ENCODE peak calls at places on chromosomes 2 and 18, in nine cellular contexts. One of them, this sample, is unnamed.

GRCh38 chr2:171146633-171147032 is 14.1 kb downstream of the TLK1 start:
- DNase-seq in AG10803: no peak
- DNase-seq in right atrium auricular region: no peak
- DNase-seq in GM10248: no peak
- DNase-seq in CD4-positive, alpha-beta T cell: no peak
- DNase-seq in epithelial cell of esophagus: peak
- DNase-seq in AG04449: no peak
- DNase-seq in ovary: no peak
- DNase-seq in brain microvascular endothelial cell: no peak
- DNase-seq in this sample: no peak

GRCh38 chr2:196170202-196170680 is 1.1 kb downstream of the STK17B start:
- DNase-seq in AG10803: peak
- DNase-seq in right atrium auricular region: no peak
- DNase-seq in GM10248: no peak
- DNase-seq in CD4-positive, alpha-beta T cell: peak
- DNase-seq in epithelial cell of esophagus: peak
- DNase-seq in AG04449: no peak
- DNase-seq in ovary: no peak
- DNase-seq in brain microvascular endothelial cell: peak
- DNase-seq in this sample: peak

GRCh38 chr2:95384854-95385569 is 17.5 kb upstream of the FAHD2A start:
- DNase-seq in AG10803: no peak
- DNase-seq in right atrium auricular region: peak
- DNase-seq in GM10248: peak
- DNase-seq in CD4-positive, alpha-beta T cell: no peak
- DNase-seq in epithelial cell of esophagus: no peak
- DNase-seq in AG04449: no peak
- DNase-seq in ovary: peak
- DNase-seq in brain microvascular endothelial cell: no peak
- DNase-seq in this sample: no peak

GRCh38 chr2:215737496-215737895 is 275.9 kb downstream of the MREG start:
- DNase-seq in AG10803: no peak
- DNase-seq in right atrium auricular region: no peak
- DNase-seq in GM10248: no peak
- DNase-seq in CD4-positive, alpha-beta T cell: no peak
- DNase-seq in epithelial cell of esophagus: no peak
- DNase-seq in AG04449: no peak
- DNase-seq in ovary: no peak
- DNase-seq in brain microvascular endothelial cell: no peak
- DNase-seq in this sample: no peak

GRCh38 chr2:180124273-180124881 is 117.3 kb upstream of the CWC22 start:
- DNase-seq in AG10803: peak
- DNase-seq in right atrium auricular region: no peak
- DNase-seq in GM10248: peak
- DNase-seq in CD4-positive, alpha-beta T cell: no peak
- DNase-seq in epithelial cell of esophagus: peak
- DNase-seq in AG04449: no peak
- DNase-seq in ovary: no peak
- DNase-seq in brain microvascular endothelial cell: peak
- DNase-seq in this sample: peak

GRCh38 chr2:120481446-120482194 is 135.7 kb downstream of the INHBB start:
- DNase-seq in AG10803: no peak
- DNase-seq in right atrium auricular region: no peak
- DNase-seq in GM10248: no peak
- DNase-seq in CD4-positive, alpha-beta T cell: no peak
- DNase-seq in epithelial cell of esophagus: no peak
- DNase-seq in AG04449: no peak
- DNase-seq in ovary: peak
- DNase-seq in brain microvascular endothelial cell: no peak
- DNase-seq in this sample: no peak

GRCh38 chr2:152730591-152731333 is 12.3 kb downstream of the ARL6IP6 start:
- DNase-seq in AG10803: peak
- DNase-seq in right atrium auricular region: no peak
- DNase-seq in GM10248: no peak
- DNase-seq in CD4-positive, alpha-beta T cell: no peak
- DNase-seq in epithelial cell of esophagus: peak
- DNase-seq in AG04449: no peak
- DNase-seq in ovary: no peak
- DNase-seq in brain microvascular endothelial cell: no peak
- DNase-seq in this sample: peak

GRCh38 chr2:70115646-70116442 is 28.6 kb downstream of the PCBP1 start:
- DNase-seq in AG10803: no peak
- DNase-seq in right atrium auricular region: no peak
- DNase-seq in GM10248: no peak
- DNase-seq in CD4-positive, alpha-beta T cell: no peak
- DNase-seq in epithelial cell of esophagus: no peak
- DNase-seq in AG04449: no peak
- DNase-seq in ovary: peak
- DNase-seq in brain microvascular endothelial cell: no peak
- DNase-seq in this sample: no peak

GRCh38 chr2:239401450-239402227 is 819 bp upstream of the HDAC4 start:
- DNase-seq in AG10803: peak
- DNase-seq in right atrium auricular region: peak
- DNase-seq in GM10248: peak
- DNase-seq in CD4-positive, alpha-beta T cell: peak
- DNase-seq in epithelial cell of esophagus: peak
- DNase-seq in AG04449: peak
- DNase-seq in ovary: peak
- DNase-seq in brain microvascular endothelial cell: peak
- DNase-seq in this sample: peak

GRCh38 chr18:79528846-79529245 is 133.1 kb downstream of the NFATC1 start:
- DNase-seq in AG10803: peak
- DNase-seq in right atrium auricular region: peak
- DNase-seq in GM10248: peak
- DNase-seq in CD4-positive, alpha-beta T cell: peak
- DNase-seq in epithelial cell of esophagus: peak
- DNase-seq in AG04449: no peak
- DNase-seq in ovary: peak
- DNase-seq in brain microvascular endothelial cell: peak
- DNase-seq in this sample: peak

GRCh38 chr2:168278424-168278888 is 31.1 kb upstream of the STK39 start:
- DNase-seq in AG10803: peak
- DNase-seq in right atrium auricular region: no peak
- DNase-seq in GM10248: no peak
- DNase-seq in CD4-positive, alpha-beta T cell: no peak
- DNase-seq in epithelial cell of esophagus: peak
- DNase-seq in AG04449: no peak
- DNase-seq in ovary: no peak
- DNase-seq in brain microvascular endothelial cell: peak
- DNase-seq in this sample: peak

GRCh38 chr2:9333591-9334171 is 89.6 kb downstream of the ITGB1BP1 start:
- DNase-seq in AG10803: peak
- DNase-seq in right atrium auricular region: peak
- DNase-seq in GM10248: no peak
- DNase-seq in CD4-positive, alpha-beta T cell: no peak
- DNase-seq in epithelial cell of esophagus: peak
- DNase-seq in AG04449: peak
- DNase-seq in ovary: peak
- DNase-seq in brain microvascular endothelial cell: peak
- DNase-seq in this sample: peak

GRCh38 chr2:70949086-70949485 is 13.4 kb downstream of the ATP6V1B1 start:
- DNase-seq in AG10803: no peak
- DNase-seq in right atrium auricular region: no peak
- DNase-seq in GM10248: no peak
- DNase-seq in CD4-positive, alpha-beta T cell: no peak
- DNase-seq in epithelial cell of esophagus: no peak
- DNase-seq in AG04449: no peak
- DNase-seq in ovary: no peak
- DNase-seq in brain microvascular endothelial cell: no peak
- DNase-seq in this sample: no peak

GRCh38 chr18:48576454-48576766 is 37.6 kb downstream of the CTIF start:
- DNase-seq in AG10803: no peak
- DNase-seq in right atrium auricular region: no peak
- DNase-seq in GM10248: no peak
- DNase-seq in CD4-positive, alpha-beta T cell: no peak
- DNase-seq in epithelial cell of esophagus: no peak
- DNase-seq in AG04449: no peak
- DNase-seq in ovary: no peak
- DNase-seq in brain microvascular endothelial cell: no peak
- DNase-seq in this sample: no peak

GRCh38 chr2:42794271-42795046 is 2.1 kb upstream of the HAAO start:
- DNase-seq in AG10803: peak
- DNase-seq in right atrium auricular region: no peak
- DNase-seq in GM10248: no peak
- DNase-seq in CD4-positive, alpha-beta T cell: no peak
- DNase-seq in epithelial cell of esophagus: no peak
- DNase-seq in AG04449: no peak
- DNase-seq in ovary: no peak
- DNase-seq in brain microvascular endothelial cell: peak
- DNase-seq in this sample: no peak
- TF ChIP-seq CTCF in AG10803: peak
- TF ChIP-seq CTCF in right atrium auricular region: peak
- TF ChIP-seq CTCF in GM10248: peak
- TF ChIP-seq CTCF in CD4-positive, alpha-beta T cell: no peak
- TF ChIP-seq CTCF in epithelial cell of esophagus: no peak
- TF ChIP-seq CTCF in AG04449: peak
- TF ChIP-seq CTCF in ovary: no peak
- TF ChIP-seq CTCF in brain microvascular endothelial cell: peak
- TF ChIP-seq CTCF in this sample: no peak

DNA sequence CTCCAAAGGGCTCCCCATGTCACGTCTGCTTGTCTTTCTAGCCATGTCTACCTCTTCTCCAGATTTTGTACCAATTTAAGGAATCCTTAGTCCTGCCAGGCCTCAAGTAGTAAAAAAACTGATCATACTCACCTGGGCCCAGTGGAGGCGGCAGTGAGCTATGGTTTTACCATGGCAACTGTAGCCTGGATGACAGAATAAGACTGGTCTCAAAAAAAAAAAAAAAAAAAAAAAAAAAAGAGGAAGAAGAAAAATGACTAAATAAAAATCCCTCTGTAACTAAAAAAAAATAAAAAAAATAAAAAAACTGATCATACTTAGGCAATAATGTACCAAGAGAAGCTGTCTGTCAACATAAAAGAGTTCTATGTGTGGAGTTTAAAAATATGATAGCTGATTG is 221.6 kb downstream of the NR4A2 start:
- DNase-seq in AG10803: no peak
- DNase-seq in right atrium auricular region: no peak
- DNase-seq in GM10248: peak
- DNase-seq in CD4-positive, alpha-beta T cell: no peak
- DNase-seq in epithelial cell of esophagus: peak
- DNase-seq in AG04449: no peak
- DNase-seq in ovary: no peak
- DNase-seq in brain microvascular endothelial cell: no peak
- DNase-seq in this sample: no peak
- TF ChIP-seq CTCF in AG10803: no peak
- TF ChIP-seq CTCF in right atrium auricular region: no peak
- TF ChIP-seq CTCF in GM10248: peak
- TF ChIP-seq CTCF in CD4-positive, alpha-beta T cell: no peak
- TF ChIP-seq CTCF in epithelial cell of esophagus: peak
- TF ChIP-seq CTCF in AG04449: no peak
- TF ChIP-seq CTCF in ovary: no peak
- TF ChIP-seq CTCF in brain microvascular endothelial cell: no peak
- TF ChIP-seq CTCF in this sample: no peak

GRCh38 chr2:46652514-46653170 is 173.3 kb downstream of the TMEM247 start:
- DNase-seq in AG10803: no peak
- DNase-seq in right atrium auricular region: no peak
- DNase-seq in GM10248: no peak
- DNase-seq in CD4-positive, alpha-beta T cell: no peak
- DNase-seq in epithelial cell of esophagus: no peak
- DNase-seq in AG04449: no peak
- DNase-seq in ovary: no peak
- DNase-seq in brain microvascular endothelial cell: no peak
- DNase-seq in this sample: no peak

GRCh38 chr2:46653539-46653938 is 174.2 kb downstream of the TMEM247 start:
- DNase-seq in AG10803: peak
- DNase-seq in right atrium auricular region: no peak
- DNase-seq in GM10248: no peak
- DNase-seq in CD4-positive, alpha-beta T cell: no peak
- DNase-seq in epithelial cell of esophagus: no peak
- DNase-seq in AG04449: no peak
- DNase-seq in ovary: no peak
- DNase-seq in brain microvascular endothelial cell: no peak
- DNase-seq in this sample: peak

GRCh38 chr2:46655551-46656436 is 176.4 kb downstream of the TMEM247 start:
- DNase-seq in AG10803: peak
- DNase-seq in right atrium auricular region: no peak
- DNase-seq in GM10248: no peak
- DNase-seq in CD4-positive, alpha-beta T cell: no peak
- DNase-seq in epithelial cell of esophagus: peak
- DNase-seq in AG04449: peak
- DNase-seq in ovary: no peak
- DNase-seq in brain microvascular endothelial cell: no peak
- DNase-seq in this sample: peak

GRCh38 chr2:46656640-46657039 is 177.3 kb downstream of the TMEM247 start:
- DNase-seq in AG10803: peak
- DNase-seq in right atrium auricular region: no peak
- DNase-seq in GM10248: no peak
- DNase-seq in CD4-positive, alpha-beta T cell: no peak
- DNase-seq in epithelial cell of esophagus: no peak
- DNase-seq in AG04449: no peak
- DNase-seq in ovary: no peak
- DNase-seq in brain microvascular endothelial cell: no peak
- DNase-seq in this sample: no peak

GRCh38 chr2:46657042-46657504 is 177.7 kb downstream of the TMEM247 start:
- DNase-seq in AG10803: peak
- DNase-seq in right atrium auricular region: no peak
- DNase-seq in GM10248: peak
- DNase-seq in CD4-positive, alpha-beta T cell: no peak
- DNase-seq in epithelial cell of esophagus: peak
- DNase-seq in AG04449: no peak
- DNase-seq in ovary: peak
- DNase-seq in brain microvascular endothelial cell: no peak
- DNase-seq in this sample: no peak
- TF ChIP-seq CTCF in AG10803: peak
- TF ChIP-seq CTCF in right atrium auricular region: peak
- TF ChIP-seq CTCF in GM10248: peak
- TF ChIP-seq CTCF in CD4-positive, alpha-beta T cell: peak
- TF ChIP-seq CTCF in epithelial cell of esophagus: peak
- TF ChIP-seq CTCF in AG04449: peak
- TF ChIP-seq CTCF in ovary: peak
- TF ChIP-seq CTCF in brain microvascular endothelial cell: peak
- TF ChIP-seq CTCF in this sample: peak

GRCh38 chr18:31120594-31120993 is 18.4 kb upstream of the DSC2 start:
- DNase-seq in AG10803: no peak
- DNase-seq in right atrium auricular region: no peak
- DNase-seq in GM10248: no peak
- DNase-seq in CD4-positive, alpha-beta T cell: no peak
- DNase-seq in epithelial cell of esophagus: no peak
- DNase-seq in AG04449: no peak
- DNase-seq in ovary: no peak
- DNase-seq in brain microvascular endothelial cell: no peak
- DNase-seq in this sample: no peak

GRCh38 chr18:31129398-31130115 is 27.3 kb upstream of the DSC2 start:
- DNase-seq in AG10803: no peak
- DNase-seq in right atrium auricular region: no peak
- DNase-seq in GM10248: no peak
- DNase-seq in CD4-positive, alpha-beta T cell: no peak
- DNase-seq in epithelial cell of esophagus: no peak
- DNase-seq in AG04449: no peak
- DNase-seq in ovary: no peak
- DNase-seq in brain microvascular endothelial cell: no peak
- DNase-seq in this sample: no peak

DNA sequence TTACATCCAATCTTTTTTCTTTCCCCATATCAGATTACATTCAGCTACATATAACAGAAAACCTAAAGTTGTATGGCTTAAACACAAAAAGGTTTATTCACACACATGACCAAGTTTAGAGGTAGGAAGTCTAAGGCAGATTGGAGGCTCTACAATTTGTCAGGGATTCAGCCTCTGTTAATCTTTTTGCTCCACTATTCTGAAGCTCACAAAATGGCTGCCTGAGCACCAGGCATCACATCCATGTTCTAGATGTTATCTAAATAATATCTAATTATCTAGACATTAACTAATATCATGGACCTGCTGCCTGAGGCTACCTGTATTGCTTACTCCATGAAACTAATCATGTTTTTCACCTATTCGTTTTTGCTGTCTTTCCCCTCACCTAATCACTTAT is 23.7 kb upstream of the DSC2 start:
- DNase-seq in AG10803: no peak
- DNase-seq in right atrium auricular region: no peak
- DNase-seq in GM10248: no peak
- DNase-seq in CD4-positive, alpha-beta T cell: no peak
- DNase-seq in epithelial cell of esophagus: no peak
- DNase-seq in AG04449: no peak
- DNase-seq in ovary: no peak
- DNase-seq in brain microvascular endothelial cell: no peak
- DNase-seq in this sample: no peak
- TF ChIP-seq CTCF in AG10803: no peak
- TF ChIP-seq CTCF in right atrium auricular region: no peak
- TF ChIP-seq CTCF in GM10248: no peak
- TF ChIP-seq CTCF in CD4-positive, alpha-beta T cell: no peak
- TF ChIP-seq CTCF in epithelial cell of esophagus: no peak
- TF ChIP-seq CTCF in AG04449: no peak
- TF ChIP-seq CTCF in ovary: no peak
- TF ChIP-seq CTCF in brain microvascular endothelial cell: no peak
- TF ChIP-seq CTCF in this sample: no peak